ENCODE peak calls at places on chromosome 13, in six cellular contexts. K, Q, C, H, L and N are unnamed samples.

GRCh38 chr13:33489563-33489962 is 204.0 kb upstream of the STARD13 start:
- DNase-seq in L (no peak), Q (no peak), H (no peak), K (no peak), C (no peak), N (no peak)

GRCh38 chr13:59793107-59793506 is 370.6 kb downstream of the DIAPH3 start:
- DNase-seq in Q (no peak), C (no peak), L (no peak), H (no peak), K (no peak), N (no peak)

GRCh38 chr13:104318121-104318520 is 1251.9 kb upstream of the SLC10A2 start:
- DNase-seq in Q (no peak), H (peak), C (peak), L (no peak), K (peak), N (peak)

GRCh38 chr13:86445584-86446140 is 646.4 kb upstream of the SLITRK6 start:
- DNase-seq in H (peak), Q (no peak), K (no peak), C (no peak), L (no peak), N (no peak)

GRCh38 chr13:113489549-113490495 is 689 bp downstream of the DCUN1D2 start:
- DNase-seq in K (peak), L (peak), Q (no peak), H (peak), C (no peak), N (peak)

GRCh38 chr13:40558656-40559055 is 107.8 kb downstream of the FOXO1 start:
- DNase-seq in Q (no peak), K (no peak), H (no peak), L (no peak), C (no peak), N (no peak)

GRCh38 chr13:101271681-101272245 is 144.5 kb downstream of the NALCN start:
- DNase-seq in C (no peak), H (no peak), K (no peak), Q (no peak), L (no peak), N (no peak)

GRCh38 chr13:27549406-27549981 is 70.8 kb downstream of the LNX2 start:
- DNase-seq in K (no peak), Q (no peak), H (no peak), C (peak), L (no peak), N (peak)

GRCh38 chr13:26558074-26558805 is 757 bp downstream of the WASF3 start:
- DNase-seq in H (peak), K (no peak), L (no peak), C (no peak), Q (peak), N (peak)

GRCh38 chr13:87777395-87777794 is 106.2 kb downstream of the SLITRK5 start:
- DNase-seq in L (no peak), Q (no peak), H (peak), K (no peak), C (no peak), N (no peak)

GRCh38 chr13:30009411-30009810 is 159.0 kb upstream of the UBL3 start:
- DNase-seq in Q (no peak), K (no peak), H (no peak), C (no peak), L (no peak), N (no peak)

GRCh38 chr13:100508996-100509395 is 79.6 kb downstream of the GGACT start:
- DNase-seq in Q (no peak), L (no peak), H (no peak), K (no peak), C (no peak), N (peak)

GRCh38 chr13:32115069-32115468 is 83.5 kb downstream of the FRY start:
- DNase-seq in C (no peak), H (no peak), K (no peak), L (no peak), Q (no peak), N (no peak)

GRCh38 chr13:91369432-91369831 is 21.9 kb downstream of the MIR17HG start:
- DNase-seq in K (peak), Q (no peak), H (peak), L (no peak), C (no peak), N (no peak)

GRCh38 chr13:79870123-79870522 is 389.2 kb downstream of the NDFIP2 start:
- DNase-seq in H (peak), C (no peak), Q (no peak), K (no peak), L (no peak), N (peak)

GRCh38 chr13:96474158-96474606 is 384.3 kb downstream of the HS6ST3 start:
- DNase-seq in Q (no peak), L (no peak), K (no peak), C (no peak), H (no peak), N (no peak)

GRCh38 chr13:76903544-76904162 is 17.4 kb upstream of the KCTD12 start:
- DNase-seq in H (peak), K (peak), L (peak), C (peak), Q (peak), N (peak)

GRCh38 chr13:36997716-36998427 is 1.3 kb downstream of the ALG5 start:
- DNase-seq in Q (no peak), H (no peak), K (no peak), C (no peak), L (no peak), N (peak)

GRCh38 chr13:18996627-18997051 is 185.0 kb downstream of the TUBA3C start:
- DNase-seq in K (no peak), C (peak), L (no peak), H (no peak), Q (no peak), N (no peak)

GRCh38 chr13:31056650-31057275 is 104.9 kb downstream of the HSPH1 start:
- DNase-seq in C (no peak), L (no peak), K (no peak), Q (no peak), H (no peak), N (peak)

GRCh38 chr13:93262729-93263128 is 36.1 kb downstream of the GPC6 start:
- DNase-seq in Q (no peak), H (peak), L (no peak), C (no peak), K (peak), N (peak)

GRCh38 chr13:95239293-95239692 is 62.0 kb downstream of the ABCC4 start:
- DNase-seq in Q (no peak), H (no peak), L (no peak), K (no peak), C (no peak), N (peak)

GRCh38 chr13:36788276-36788675 is 30.7 kb upstream of the RFXAP start:
- DNase-seq in Q (no peak), K (no peak), C (no peak), L (no peak), H (peak), N (no peak)

GRCh38 chr13:51833980-51834379 is 11.0 kb downstream of the TMEM272 start:
- DNase-seq in H (no peak), Q (no peak), K (no peak), C (no peak), L (no peak), N (no peak)

GRCh38 chr13:33105387-33106005 is 89.3 kb downstream of the KL start:
- DNase-seq in C (no peak), K (no peak), Q (no peak), H (no peak), L (no peak), N (no peak)

GRCh38 chr13:101018720-101019119 is 344.1 kb upstream of the TMTC4 start:
- DNase-seq in H (peak), K (peak), L (no peak), Q (no peak), C (no peak), N (peak)

DNA sequence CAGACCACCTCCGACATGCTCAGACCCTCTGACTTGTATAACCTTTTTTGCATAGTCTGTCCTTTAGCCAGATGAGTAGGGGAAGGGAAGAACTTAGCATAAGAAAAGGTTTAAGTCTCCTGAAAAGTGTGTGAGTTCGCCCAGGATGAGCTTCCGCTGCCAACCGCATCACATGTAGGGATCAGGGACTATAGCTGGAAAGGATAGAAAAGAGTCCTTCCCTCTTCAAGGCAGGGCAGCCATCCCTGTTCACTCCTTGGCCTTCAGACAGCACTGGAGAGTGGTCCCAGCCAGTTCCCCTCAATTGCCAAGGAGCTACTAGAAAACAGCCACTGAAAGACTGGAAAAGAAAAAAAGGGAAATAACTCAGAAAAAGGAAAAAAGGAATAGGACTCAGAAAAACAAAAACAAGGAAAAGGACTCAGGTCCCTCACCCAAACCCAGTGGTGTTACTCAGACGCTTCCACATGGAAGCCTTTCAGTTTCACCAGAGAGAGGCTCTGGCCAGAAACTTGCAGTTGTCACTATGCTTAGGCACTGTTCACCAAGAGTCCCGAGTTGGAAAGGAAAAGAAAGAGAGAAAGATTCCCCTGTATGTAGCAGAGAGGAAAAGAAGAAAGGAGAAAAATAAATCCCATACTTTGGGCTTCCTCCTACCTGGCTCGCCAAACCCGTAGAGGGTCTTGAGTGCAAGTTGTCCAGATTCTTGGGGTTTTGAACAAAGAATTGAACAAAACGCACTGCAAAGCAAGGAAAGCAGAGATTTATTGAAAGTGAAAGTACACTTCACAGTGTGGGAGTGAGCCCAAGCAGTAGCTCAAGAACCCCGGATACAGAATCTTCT is 5.6 kb upstream of the TM9SF2 start:
- DNase-seq in H (no peak), Q (no peak), C (no peak), L (no peak), K (no peak), N (peak)
- H3K4me3 ChIP-seq in H (no peak), Q (no peak), C (no peak), L (peak), K (no peak), N (peak)

GRCh38 chr13:97586941-97587340 is 153.0 kb downstream of the RAP2A start:
- DNase-seq in H (no peak), C (no peak), K (no peak), Q (no peak), L (no peak), N (peak)

GRCh38 chr13:97583884-97584497 is 150.0 kb downstream of the RAP2A start:
- DNase-seq in Q (no peak), H (no peak), C (no peak), L (no peak), K (no peak), N (no peak)

DNA sequence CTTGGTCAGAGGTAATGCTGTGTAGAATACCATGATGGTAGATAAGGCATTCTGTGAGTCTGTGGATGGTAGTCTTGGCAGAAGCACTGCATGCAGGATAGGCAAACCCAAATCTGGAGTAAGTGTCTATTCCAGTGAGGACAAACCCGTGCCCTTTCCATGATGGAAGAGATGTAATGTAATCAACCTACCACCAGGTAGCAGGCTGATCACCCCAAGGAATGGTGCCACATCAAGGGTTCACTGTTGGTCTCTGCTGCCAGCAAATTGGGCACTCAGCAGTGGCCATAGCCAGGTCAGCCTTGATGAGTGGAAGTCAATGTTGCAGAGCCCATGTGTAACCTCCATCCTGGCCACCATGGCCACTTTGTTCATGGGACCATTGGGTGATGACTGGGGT is 155.0 kb downstream of the RAP2A start:
- DNase-seq in C (no peak), L (no peak), H (no peak), Q (no peak), K (no peak), N (no peak)
- TF ChIP-seq CTCF in C (peak), L (no peak), H (no peak), Q (no peak), K (peak), N (peak)

GRCh38 chr13:42064966-42065365 is 16.5 kb downstream of the DGKH start:
- DNase-seq in L (no peak), C (no peak), Q (no peak), K (no peak), H (no peak), N (peak)

GRCh38 chr13:42068886-42069285 is 20.4 kb downstream of the DGKH start:
- DNase-seq in C (no peak), H (no peak), K (no peak), L (no peak), Q (no peak), N (no peak)

GRCh38 chr13:42065414-42065813 is 17.0 kb downstream of the DGKH start:
- DNase-seq in L (no peak), Q (no peak), C (no peak), K (no peak), H (no peak), N (no peak)

GRCh38 chr13:42064259-42064658 is 15.8 kb downstream of the DGKH start:
- DNase-seq in Q (no peak), K (peak), L (no peak), C (no peak), H (peak), N (peak)

GRCh38 chr13:42066542-42066941 is 18.1 kb downstream of the DGKH start:
- DNase-seq in Q (no peak), L (no peak), K (peak), C (no peak), H (peak), N (peak)
- H3K4me3 ChIP-seq in Q (no peak), L (no peak), K (no peak), C (no peak), H (no peak), N (no peak)

GRCh38 chr13:97502691-97503090 is 68.7 kb downstream of the RAP2A start:
- DNase-seq in K (no peak), C (no peak), H (no peak), Q (no peak), L (no peak), N (peak)

GRCh38 chr13:97505022-97505421 is 71.1 kb downstream of the RAP2A start:
- DNase-seq in C (no peak), Q (no peak), K (no peak), L (no peak), H (no peak), N (no peak)

GRCh38 chr13:97502192-97502591 is 68.2 kb downstream of the RAP2A start:
- DNase-seq in Q (no peak), C (no peak), L (peak), H (no peak), K (no peak), N (peak)

DNA sequence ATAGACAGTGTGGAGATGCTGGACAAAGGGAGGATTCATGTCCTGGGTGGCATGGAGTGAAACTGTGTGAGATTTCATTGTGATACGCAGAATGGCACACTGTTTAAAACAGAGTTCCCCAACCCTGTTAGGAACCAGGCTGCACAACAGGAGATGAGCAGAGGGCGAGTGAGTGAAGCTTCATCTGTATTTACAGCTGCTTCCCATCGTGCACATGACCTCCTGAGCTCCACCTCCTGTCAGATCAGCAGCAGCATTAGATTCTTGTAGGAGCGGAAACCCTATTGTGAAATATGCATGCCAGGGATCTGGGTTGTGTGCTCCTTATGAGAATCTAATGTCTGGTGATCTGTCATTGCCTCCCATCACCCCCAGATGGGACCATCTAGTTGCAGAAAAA is 72.5 kb downstream of the RAP2A start:
- DNase-seq in H (no peak), Q (no peak), K (peak), L (no peak), C (no peak), N (peak)
- TF ChIP-seq CTCF in H (no peak), Q (no peak), K (no peak), L (no peak), C (no peak), N (no peak)

DNA sequence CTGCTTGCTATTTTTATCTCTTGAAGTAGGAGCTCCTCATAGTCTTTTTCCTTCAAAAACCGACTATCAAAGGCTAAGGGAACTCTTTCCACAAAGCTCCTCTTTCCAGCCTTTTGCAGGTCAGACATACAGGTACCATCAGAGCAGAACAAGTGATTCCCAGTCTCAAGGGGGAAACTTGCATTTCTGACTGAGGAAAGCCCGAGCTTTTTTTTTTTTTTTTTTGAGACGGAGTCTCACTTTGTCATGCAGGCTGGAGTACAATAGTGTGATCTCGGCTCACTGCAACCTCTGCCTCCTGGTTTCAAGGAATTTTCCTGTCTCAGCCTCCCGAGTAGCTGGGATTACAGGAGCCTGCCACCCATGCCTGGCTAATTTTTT is 32.0 kb downstream of the RUBCNL start:
- DNase-seq in Q (no peak), H (no peak), L (no peak), K (no peak), C (no peak), N (no peak)
- H3K4me3 ChIP-seq in Q (no peak), H (no peak), L (no peak), K (no peak), C (no peak), N (no peak)

GRCh38 chr13:49782784-49783183 is 9.7 kb downstream of the KPNA3 start:
- DNase-seq in C (no peak), Q (no peak), K (no peak), L (no peak), H (no peak), N (no peak)
- TF ChIP-seq CTCF in C (no peak), Q (no peak), K (no peak), L (no peak), H (no peak), N (no peak)

DNA sequence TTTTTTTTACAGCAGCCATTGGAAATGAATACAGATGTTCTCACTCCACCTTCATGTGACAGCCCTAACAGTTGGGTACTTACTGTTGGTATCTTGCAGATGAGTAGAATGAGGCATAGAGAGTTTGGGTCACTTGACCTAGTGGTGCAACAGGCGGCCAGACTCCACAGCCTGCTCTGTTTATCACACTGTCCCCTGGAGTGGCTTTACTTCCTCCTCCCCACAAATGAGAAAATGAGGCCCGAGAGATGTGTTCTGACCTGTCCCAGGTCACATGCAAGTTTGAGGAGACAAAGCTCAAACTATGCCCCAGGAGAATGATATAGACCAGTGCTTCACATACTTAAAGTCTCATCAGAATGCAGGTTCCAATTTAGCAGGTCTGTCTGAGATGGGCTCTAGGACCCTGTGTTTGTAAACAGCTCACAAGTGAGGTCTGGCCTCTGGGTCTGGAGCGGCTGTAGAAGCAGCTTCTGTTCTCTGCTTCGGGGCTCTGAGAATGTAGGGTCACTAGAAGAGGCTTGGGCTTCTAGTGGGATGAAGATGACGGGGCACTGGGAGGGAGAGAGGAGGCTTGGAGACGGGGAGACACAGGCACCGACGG is 37.4 kb upstream of the RCBTB2 start:
- DNase-seq in C (no peak), K (no peak), H (no peak), Q (no peak), L (no peak), N (no peak)
- H3K4me3 ChIP-seq in C (no peak), K (no peak), H (no peak), Q (no peak), L (no peak), N (no peak)

DNA sequence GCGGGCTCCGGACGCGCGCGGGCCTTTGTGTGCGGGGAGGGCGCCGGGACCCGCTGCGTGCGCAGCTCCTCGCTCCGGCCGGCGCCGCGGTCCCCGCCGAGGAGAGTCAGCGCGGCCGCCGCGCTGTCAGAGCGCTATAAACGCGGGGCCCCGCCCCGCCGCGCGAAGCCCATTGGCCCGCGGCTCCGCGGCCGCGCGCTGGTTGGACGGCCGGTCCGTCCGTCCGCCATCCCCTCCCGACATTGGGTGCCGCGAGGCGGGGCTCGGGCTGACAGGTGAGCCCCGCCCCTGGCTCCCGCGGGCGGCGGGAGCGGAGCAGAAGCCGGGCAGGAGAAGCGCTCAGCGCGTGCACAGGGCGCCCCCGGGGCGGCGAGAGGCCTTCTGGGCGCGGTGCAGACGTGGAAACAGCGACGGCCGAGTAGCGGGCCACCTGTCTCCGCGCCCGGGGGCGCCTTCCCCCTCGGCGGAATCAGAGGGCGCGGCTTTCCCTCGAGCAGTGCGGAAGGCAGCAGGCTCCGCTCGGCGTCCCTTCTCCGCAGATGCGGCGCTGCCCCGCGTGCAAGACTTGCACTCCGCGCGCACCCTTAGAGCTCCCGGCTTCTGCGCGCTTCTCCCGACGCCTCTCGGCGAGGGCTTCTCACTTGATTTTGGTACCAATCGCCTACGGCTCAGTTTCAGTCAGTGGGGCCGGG is at the start of gene EFNB2:
- DNase-seq in H (peak), C (peak), K (peak), L (peak), Q (peak), N (peak)
- TF ChIP-seq CTCF in H (peak), C (peak), K (peak), L (no peak), Q (peak), N (no peak)